ENCODE peak calls at places on chromosomes 3 and 15, in seven cellular contexts. Z is endothelial cell of umbilical vein, G is tibial artery, L is endodermal cell, V is uterus, A is AG04449, Q is neural progenitor cell. C is an unnamed sample.

GRCh38 chr3:186035277-186035676 is 73.6 kb downstream of the ETV5 start:
- DNase-seq in Z (no peak), G (peak), L (no peak), V (no peak), A (no peak), Q (no peak), C (no peak)

GRCh38 chr3:172138792-172139507 is 99.6 kb downstream of the FNDC3B start:
- DNase-seq in Z (peak), G (peak), L (peak), V (peak), A (no peak), Q (no peak), C (no peak)

GRCh38 chr3:4426782-4427344 is 40.2 kb downstream of the SUMF1 start:
- DNase-seq in Z (peak), G (no peak), L (no peak), V (no peak), A (peak), Q (no peak), C (no peak)

GRCh38 chr3:69791919-69792399 is 52.7 kb downstream of the MITF start:
- DNase-seq in Z (peak), G (no peak), L (no peak), V (no peak), A (no peak), Q (no peak), C (no peak)

GRCh38 chr15:42549052-42549491 is 434 bp downstream of the HAUS2 start:
- DNase-seq in Z (no peak), G (no peak), L (no peak), V (peak), A (no peak), Q (peak), C (no peak)

GRCh38 chr15:48005921-48006541 is 114.8 kb upstream of the SLC24A5 start:
- DNase-seq in Z (no peak), G (peak), L (peak), V (peak), A (no peak), Q (no peak), C (peak)

GRCh38 chr15:45759910-45760309 is 125.1 kb downstream of the SQOR start:
- DNase-seq in Z (no peak), G (no peak), L (no peak), V (no peak), A (no peak), Q (peak), C (no peak)

GRCh38 chr3:169863458-169863899 is 6.3 kb downstream of the LRRC31 start:
- DNase-seq in Z (peak), G (peak), L (peak), V (peak), A (no peak), Q (peak), C (peak)

GRCh38 chr15:50148362-50148963 is 29.4 kb upstream of the ATP8B4 start:
- DNase-seq in Z (peak), G (no peak), L (peak), V (no peak), A (no peak), Q (peak), C (no peak)

GRCh38 chr3:172209333-172210321 is 170.2 kb downstream of the FNDC3B start:
- DNase-seq in Z (no peak), G (peak), L (peak), V (no peak), A (no peak), Q (no peak), C (no peak)

GRCh38 chr3:46713898-46714552 is 3.6 kb downstream of the PRSS50 start:
- DNase-seq in Z (no peak), G (peak), L (peak), V (no peak), A (no peak), Q (no peak), C (no peak)

GRCh38 chr3:89113887-89114840 is 6.7 kb downstream of the EPHA3 start:
- DNase-seq in Z (no peak), G (peak), L (peak), V (peak), A (no peak), Q (peak), C (peak)

GRCh38 chr3:197428117-197428761 is 127.5 kb downstream of the BDH1 start:
- DNase-seq in Z (peak), G (no peak), L (peak), V (no peak), A (no peak), Q (peak), C (no peak)

GRCh38 chr3:23320586-23321570 is 117.8 kb downstream of the UBE2E2 start:
- DNase-seq in Z (no peak), G (no peak), L (no peak), V (no peak), A (no peak), Q (peak), C (no peak)

GRCh38 chr3:154887869-154888268 is 192.2 kb upstream of the MME start:
- DNase-seq in Z (no peak), G (no peak), L (no peak), V (no peak), A (no peak), Q (no peak), C (no peak)

GRCh38 chr3:190261740-190262139 is 60.5 kb downstream of the CLDN1 start:
- DNase-seq in Z (no peak), G (no peak), L (no peak), V (no peak), A (no peak), Q (peak), C (no peak)

GRCh38 chr15:69808756-69809155 is 289.0 kb downstream of the TLE3 start:
- DNase-seq in Z (no peak), G (no peak), L (no peak), V (no peak), A (no peak), Q (no peak), C (no peak)

GRCh38 chr15:58732620-58733363 is 16.7 kb downstream of the ADAM10 start:
- DNase-seq in Z (no peak), G (no peak), L (no peak), V (no peak), A (no peak), Q (no peak), C (no peak)

GRCh38 chr15:63600001-63600645 is 2.9 kb downstream of the FBXL22 start:
- DNase-seq in Z (no peak), G (peak), L (peak), V (no peak), A (no peak), Q (peak), C (no peak)

GRCh38 chr3:135982922-135983581 is 17.5 kb downstream of the PPP2R3A start:
- DNase-seq in Z (no peak), G (no peak), L (no peak), V (no peak), A (no peak), Q (no peak), C (no peak)

GRCh38 chr3:12914075-12914474 is 72.7 kb upstream of the RPL32 start:
- DNase-seq in Z (no peak), G (no peak), L (no peak), V (no peak), A (no peak), Q (no peak), C (no peak)

GRCh38 chr15:57321973-57322601 is 54.2 kb upstream of the CGNL1 start:
- DNase-seq in Z (peak), G (no peak), L (peak), V (no peak), A (no peak), Q (peak), C (no peak)

GRCh38 chr3:126153695-126154360 is 26.6 kb downstream of the ALDH1L1 start:
- DNase-seq in Z (no peak), G (no peak), L (peak), V (no peak), A (no peak), Q (no peak), C (no peak)

GRCh38 chr3:44981751-44982150 is 5.7 kb downstream of the EXOSC7 start:
- DNase-seq in Z (no peak), G (no peak), L (no peak), V (no peak), A (no peak), Q (no peak), C (no peak)

GRCh38 chr3:29618395-29619291 is 337.8 kb downstream of the RBMS3 start:
- DNase-seq in Z (peak), G (peak), L (no peak), V (no peak), A (no peak), Q (no peak), C (no peak)

GRCh38 chr3:52891164-52891563 is 6.2 kb downstream of the STIMATE start:
- DNase-seq in Z (no peak), G (no peak), L (no peak), V (no peak), A (no peak), Q (no peak), C (no peak)

GRCh38 chr3:52892625-52893311 is 4.6 kb downstream of the STIMATE start:
- DNase-seq in Z (no peak), G (no peak), L (no peak), V (no peak), A (no peak), Q (no peak), C (no peak)

GRCh38 chr3:52891615-52892081 is 5.7 kb downstream of the STIMATE start:
- DNase-seq in Z (no peak), G (peak), L (no peak), V (no peak), A (peak), Q (no peak), C (peak)

GRCh38 chr3:52893723-52894122 is 3.6 kb downstream of the STIMATE start:
- DNase-seq in Z (no peak), G (no peak), L (no peak), V (no peak), A (no peak), Q (no peak), C (no peak)

DNA sequence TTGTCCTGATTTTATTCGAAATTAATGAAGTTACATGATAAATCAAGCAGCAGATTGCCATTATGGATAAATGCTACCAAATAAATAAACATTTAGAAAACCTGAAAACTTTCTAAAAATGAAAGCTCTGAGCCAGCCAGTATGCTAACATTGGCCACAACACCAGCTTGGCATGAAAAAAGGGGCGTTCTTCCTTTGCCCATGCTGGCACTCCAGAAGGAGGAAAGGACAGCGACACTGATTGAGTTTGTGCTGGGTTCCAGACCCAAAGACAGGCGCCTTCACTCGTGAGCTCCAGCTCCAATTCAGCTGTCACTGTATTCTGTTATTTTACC is 5.1 kb downstream of the STIMATE start:
- DNase-seq in Z (no peak), G (no peak), L (no peak), V (no peak), A (no peak), Q (no peak), C (no peak)
- H3K4me3 ChIP-seq in Z (no peak), G (peak), L (no peak), V (no peak), A (no peak), Q (no peak), C (no peak)

GRCh38 chr15:39628131-39628482 is 47.2 kb downstream of the THBS1 start:
- DNase-seq in Z (peak), G (no peak), L (peak), V (no peak), A (no peak), Q (no peak), C (no peak)
- TF ChIP-seq CTCF in Z (peak), G (no peak), L (peak), V (no peak), A (peak), Q (no peak), C (peak)

GRCh38 chr15:28936481-28936881 is 50.7 kb downstream of the APBA2 start:
- DNase-seq in Z (no peak), G (no peak), L (no peak), V (no peak), A (no peak), Q (no peak), C (no peak)

GRCh38 chr15:28934645-28935044 is 48.9 kb downstream of the APBA2 start:
- DNase-seq in Z (no peak), G (no peak), L (no peak), V (no peak), A (no peak), Q (no peak), C (no peak)

GRCh38 chr15:28936081-28936480 is 50.3 kb downstream of the APBA2 start:
- DNase-seq in Z (no peak), G (no peak), L (no peak), V (no peak), A (no peak), Q (no peak), C (no peak)

GRCh38 chr15:28935316-28935715 is 49.5 kb downstream of the APBA2 start:
- DNase-seq in Z (no peak), G (no peak), L (peak), V (no peak), A (no peak), Q (no peak), C (no peak)

GRCh38 chr15:28937271-28937670 is 51.5 kb downstream of the APBA2 start:
- DNase-seq in Z (no peak), G (no peak), L (no peak), V (no peak), A (no peak), Q (no peak), C (no peak)
- H3K4me3 ChIP-seq in Z (no peak), G (no peak), L (no peak), V (no peak), A (no peak), Q (no peak), C (no peak)

GRCh38 chr15:40936234-40936708 is 7.1 kb downstream of the DLL4 start:
- DNase-seq in Z (no peak), G (no peak), L (no peak), V (no peak), A (no peak), Q (no peak), C (no peak)

GRCh38 chr15:40938530-40938870 is 9.4 kb downstream of the DLL4 start:
- DNase-seq in Z (no peak), G (no peak), L (no peak), V (no peak), A (no peak), Q (no peak), C (no peak)

GRCh38 chr15:40939909-40940801 is 11.0 kb downstream of the DLL4 start:
- DNase-seq in Z (peak), G (peak), L (no peak), V (no peak), A (no peak), Q (no peak), C (no peak)

GRCh38 chr15:40936709-40937666 is 7.8 kb downstream of the DLL4 start:
- DNase-seq in Z (no peak), G (no peak), L (no peak), V (no peak), A (no peak), Q (peak), C (no peak)

GRCh38 chr15:40937762-40938529 is 8.8 kb downstream of the DLL4 start:
- DNase-seq in Z (no peak), G (no peak), L (peak), V (no peak), A (no peak), Q (no peak), C (no peak)
- TF ChIP-seq CTCF in Z (peak), G (peak), L (peak), V (no peak), A (peak), Q (peak), C (peak)

DNA sequence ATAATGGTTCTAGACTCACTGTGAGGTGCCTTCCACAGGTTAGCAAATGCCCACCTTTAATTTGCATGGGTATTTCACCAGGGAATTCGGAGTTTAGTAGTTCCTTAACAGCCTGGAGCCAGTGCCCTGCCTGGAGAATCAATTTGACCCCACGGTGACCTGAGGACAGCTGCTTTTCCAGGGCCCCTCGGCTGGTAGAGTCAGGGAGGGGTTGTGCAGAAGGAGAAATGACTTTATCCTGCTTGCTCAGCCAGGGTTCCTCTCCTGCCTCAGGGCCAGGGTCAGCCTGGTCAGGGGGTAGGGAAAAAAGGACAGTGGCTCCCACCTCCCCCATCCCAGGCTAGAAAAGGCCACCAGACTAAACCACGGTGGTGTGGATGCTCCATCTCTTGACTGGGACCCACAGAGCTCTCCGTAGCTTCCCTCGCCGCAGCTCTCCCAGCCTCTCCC is 12.0 kb downstream of the DLL4 start:
- DNase-seq in Z (no peak), G (no peak), L (no peak), V (no peak), A (no peak), Q (peak), C (no peak)
- H3K4me3 ChIP-seq in Z (no peak), G (peak), L (peak), V (peak), A (peak), Q (peak), C (peak)

GRCh38 chr3:16265455-16265786 is 409 bp downstream of the OXNAD1 start:
- DNase-seq in Z (no peak), G (no peak), L (no peak), V (no peak), A (no peak), Q (no peak), C (no peak)

GRCh38 chr3:16264174-16264707 is 502 bp downstream of the DPH3 start:
- DNase-seq in Z (no peak), G (no peak), L (no peak), V (no peak), A (no peak), Q (no peak), C (no peak)

GRCh38 chr3:16266714-16267113 is 1.7 kb downstream of the OXNAD1 start:
- DNase-seq in Z (no peak), G (no peak), L (no peak), V (no peak), A (no peak), Q (no peak), C (no peak)

GRCh38 chr3:16262195-16262594 is 2.5 kb downstream of the DPH3 start:
- DNase-seq in Z (no peak), G (no peak), L (no peak), V (no peak), A (no peak), Q (no peak), C (no peak)

DNA sequence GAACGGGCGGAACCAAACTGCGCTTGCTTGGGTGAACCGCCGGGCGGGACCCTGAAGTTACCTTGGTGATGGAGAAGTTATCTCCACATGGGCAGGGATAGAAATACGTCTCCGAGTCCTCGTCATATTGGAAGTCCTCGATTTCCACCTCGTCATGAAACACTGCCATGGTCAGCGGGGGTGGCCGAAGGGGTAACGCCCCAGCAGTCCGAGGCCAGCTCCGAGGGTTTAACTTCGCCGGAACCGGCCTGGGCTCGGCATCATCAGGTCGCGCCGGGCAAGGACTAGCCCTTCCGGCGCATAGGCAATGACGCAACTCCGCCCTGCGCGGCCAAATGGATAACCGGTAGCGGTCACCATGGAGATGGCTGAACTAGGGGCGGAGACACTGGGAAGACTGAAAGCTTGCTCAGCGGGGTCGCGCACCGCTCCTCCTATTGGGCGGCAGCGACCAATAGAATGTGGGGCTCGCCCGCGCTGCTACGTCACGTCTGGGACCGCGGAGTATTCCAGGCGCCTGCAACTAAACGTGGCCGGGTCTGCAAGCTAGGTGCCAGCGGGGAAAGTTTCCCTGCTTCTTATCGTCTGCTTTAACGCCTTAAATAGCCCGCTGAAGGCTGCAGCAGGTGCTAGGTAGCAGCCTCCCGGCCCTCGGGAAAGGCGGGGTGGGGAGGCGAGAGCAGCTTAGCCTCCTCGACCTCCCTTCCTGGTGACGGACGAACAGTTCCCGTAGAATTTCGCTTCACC is at the start of the genes DPH3 and OXNAD1:
- DNase-seq in Z (peak), G (peak), L (peak), V (peak), A (peak), Q (peak), C (peak)
- TF ChIP-seq CTCF in Z (no peak), G (no peak), L (peak), V (peak), A (no peak), Q (no peak), C (no peak)

GRCh38 chr15:81321667-81322066 is 2.3 kb downstream of the STARD5 start:
- DNase-seq in Z (no peak), G (no peak), L (no peak), V (no peak), A (no peak), Q (no peak), C (no peak)
- H3K4me3 ChIP-seq in Z (no peak), G (no peak), L (no peak), V (no peak), A (no peak), Q (no peak), C (no peak)